ENCODE peak calls at places on chromosomes 2 and 18, in five cellular contexts. Z is ELF-1, Y is SW480, D is body of pancreas, J is HuH-7.5. E is an unnamed sample.

GRCh38 chr2:64820901-64821300 is 167.2 kb upstream of the SERTAD2 start:
- DNase-seq in Z (no peak), Y (no peak), D (no peak), J (no peak), E (no peak)

GRCh38 chr2:1591978-1592907 is 152.1 kb downstream of the PXDN start:
- DNase-seq in Z (peak), Y (no peak), D (peak), J (no peak), E (no peak)

GRCh38 chr2:152171733-152172132 is 3.8 kb downstream of the STAM2 start:
- DNase-seq in Z (no peak), Y (no peak), D (peak), J (no peak), E (peak)

GRCh38 chr2:35081001-35081628 is 1274.5 kb upstream of the CRIM1 start:
- DNase-seq in Z (no peak), Y (no peak), D (no peak), J (no peak), E (no peak)

GRCh38 chr2:8495189-8495855 is 186.5 kb upstream of the ID2 start:
- DNase-seq in Z (no peak), Y (no peak), D (no peak), J (no peak), E (no peak)

GRCh38 chr2:231191896-231192872 is 6.2 kb upstream of the ARMC9 start:
- DNase-seq in Z (peak), Y (no peak), D (peak), J (peak), E (peak)

GRCh38 chr2:79585701-79586428 is 73.0 kb downstream of the CTNNA2 start:
- DNase-seq in Z (no peak), Y (peak), D (no peak), J (no peak), E (no peak)

GRCh38 chr2:232854082-232854481 is 16.0 kb upstream of the SNORC start:
- DNase-seq in Z (no peak), Y (peak), D (peak), J (no peak), E (peak)

GRCh38 chr2:162221064-162221463 is 22.2 kb downstream of the FAP start:
- DNase-seq in Z (peak), Y (peak), D (peak), J (peak), E (peak)

GRCh38 chr18:8826514-8826913 is 121.2 kb downstream of the MTCL1 start:
- DNase-seq in Z (no peak), Y (no peak), D (no peak), J (no peak), E (no peak)

GRCh38 chr2:238493880-238494572 is 67.3 kb downstream of the ASB1 start:
- DNase-seq in Z (no peak), Y (no peak), D (no peak), J (no peak), E (peak)

GRCh38 chr2:201254331-201254730 is 6.0 kb upstream of the CASP8 start:
- DNase-seq in Z (peak), Y (peak), D (peak), J (no peak), E (peak)

GRCh38 chr2:218780026-218780425 is 1.9 kb upstream of the CYP27A1 start:
- DNase-seq in Z (no peak), Y (no peak), D (no peak), J (no peak), E (no peak)

GRCh38 chr2:146666336-146666735 is 1178.5 kb upstream of the ACVR2A start:
- DNase-seq in Z (no peak), Y (no peak), D (no peak), J (no peak), E (peak)

GRCh38 chr2:67393237-67393636 is 3.9 kb upstream of the ETAA1 start:
- DNase-seq in Z (no peak), Y (no peak), D (no peak), J (no peak), E (no peak)

GRCh38 chr2:189267925-189268579 is 88.5 kb upstream of the COL5A2 start:
- DNase-seq in Z (no peak), Y (no peak), D (no peak), J (no peak), E (no peak)

GRCh38 chr18:74278983-74279382 is 12.8 kb downstream of the CYB5A start:
- DNase-seq in Z (no peak), Y (no peak), D (no peak), J (no peak), E (no peak)

GRCh38 chr2:209933499-209934458 is 68.7 kb upstream of the RPE start:
- DNase-seq in Z (no peak), Y (no peak), D (peak), J (no peak), E (no peak)

GRCh38 chr2:200161458-200161857 is 145.0 kb upstream of the SPATS2L start:
- DNase-seq in Z (peak), Y (no peak), D (no peak), J (no peak), E (no peak)

GRCh38 chr2:238974510-238975166 is 126.8 kb downstream of the TWIST2 start:
- DNase-seq in Z (peak), Y (peak), D (no peak), J (no peak), E (peak)

GRCh38 chr2:188132385-188132784 is 159.3 kb upstream of the GULP1 start:
- DNase-seq in Z (no peak), Y (no peak), D (no peak), J (no peak), E (no peak)